ENCODE peak calls at places on chromosome 14, in four cellular contexts. One of them, this sample, is unnamed. For H3K4me1, the result is how much of the 10 kb centered on the place peaks cover.

GRCh38 chr14:95895720-95896119 is 19.1 kb downstream of the TUNAR start:
- DNase-seq in A549: peak
- DNase-seq in cardiac muscle cell: no peak
- DNase-seq in thyroid gland: peak
- DNase-seq in this sample: peak

GRCh38 chr14:33194551-33194950 is 255.9 kb downstream of the NPAS3 start:
- DNase-seq in A549: no peak
- DNase-seq in cardiac muscle cell: no peak
- DNase-seq in thyroid gland: no peak
- DNase-seq in this sample: no peak

GRCh38 chr14:58535084-58535483 is 102.7 kb upstream of the DACT1 start:
- DNase-seq in A549: no peak
- DNase-seq in cardiac muscle cell: peak
- DNase-seq in thyroid gland: no peak
- DNase-seq in this sample: no peak

GRCh38 chr14:71933026-71933587 is 878 bp downstream of the RGS6 start:
- DNase-seq in A549: no peak
- DNase-seq in cardiac muscle cell: peak
- DNase-seq in thyroid gland: peak
- DNase-seq in this sample: peak

GRCh38 chr14:37901978-37902377 is 305.7 kb upstream of the SSTR1 start:
- DNase-seq in A549: no peak
- DNase-seq in cardiac muscle cell: no peak
- DNase-seq in thyroid gland: no peak
- DNase-seq in this sample: peak

GRCh38 chr14:105908006-105908405 is 381.6 kb downstream of the TMEM121 start:
- DNase-seq in A549: no peak
- DNase-seq in cardiac muscle cell: no peak
- DNase-seq in thyroid gland: no peak
- DNase-seq in this sample: no peak

GRCh38 chr14:54207075-54207474 is 189.7 kb upstream of the CDKN3 start:
- DNase-seq in A549: no peak
- DNase-seq in cardiac muscle cell: peak
- DNase-seq in thyroid gland: no peak
- DNase-seq in this sample: no peak

GRCh38 chr14:50837271-50837670 is 6.3 kb upstream of the NIN start:
- DNase-seq in A549: no peak
- DNase-seq in cardiac muscle cell: no peak
- DNase-seq in thyroid gland: no peak
- DNase-seq in this sample: no peak

GRCh38 chr14:21070610-21071224 is 613 bp downstream of the ARHGEF40 start:
- DNase-seq in A549: peak
- DNase-seq in cardiac muscle cell: peak
- DNase-seq in thyroid gland: peak
- DNase-seq in this sample: peak

GRCh38 chr14:83842536-83842935 is 1687.4 kb upstream of the FLRT2 start:
- DNase-seq in A549: no peak
- DNase-seq in cardiac muscle cell: no peak
- DNase-seq in thyroid gland: no peak
- DNase-seq in this sample: no peak

GRCh38 chr14:35877276-35877675 is 51.1 kb downstream of the BRMS1L start:
- DNase-seq in A549: peak
- DNase-seq in cardiac muscle cell: peak
- DNase-seq in thyroid gland: no peak
- DNase-seq in this sample: no peak

GRCh38 chr14:59309291-59309900 is 120.9 kb downstream of the DAAM1 start:
- DNase-seq in A549: no peak
- DNase-seq in cardiac muscle cell: peak
- DNase-seq in thyroid gland: no peak
- DNase-seq in this sample: no peak

GRCh38 chr14:36773136-36773540 is 111.5 kb downstream of the PAX9 start:
- DNase-seq in A549: peak
- DNase-seq in cardiac muscle cell: no peak
- DNase-seq in thyroid gland: no peak
- DNase-seq in this sample: peak

GRCh38 chr14:101719045-101719645 is 42.4 kb upstream of the PPP2R5C start:
- DNase-seq in A549: no peak
- DNase-seq in cardiac muscle cell: no peak
- DNase-seq in thyroid gland: no peak
- DNase-seq in this sample: peak

GRCh38 chr14:98867726-98868125 is 404.3 kb downstream of the BCL11B start:
- DNase-seq in A549: no peak
- DNase-seq in cardiac muscle cell: no peak
- DNase-seq in thyroid gland: no peak
- DNase-seq in this sample: no peak

GRCh38 chr14:95041477-95042020 is 115.8 kb downstream of the DICER1 start:
- DNase-seq in A549: no peak
- DNase-seq in cardiac muscle cell: no peak
- DNase-seq in thyroid gland: no peak
- DNase-seq in this sample: peak

GRCh38 chr14:100894416-100894815 is 9.1 kb downstream of the RTL1 start:
- DNase-seq in A549: no peak
- DNase-seq in cardiac muscle cell: no peak
- DNase-seq in thyroid gland: no peak
- DNase-seq in this sample: no peak

GRCh38 chr14:91899213-91899612 is 31.9 kb upstream of the TC2N start:
- DNase-seq in A549: no peak
- DNase-seq in cardiac muscle cell: no peak
- DNase-seq in thyroid gland: no peak
- DNase-seq in this sample: no peak

DNA sequence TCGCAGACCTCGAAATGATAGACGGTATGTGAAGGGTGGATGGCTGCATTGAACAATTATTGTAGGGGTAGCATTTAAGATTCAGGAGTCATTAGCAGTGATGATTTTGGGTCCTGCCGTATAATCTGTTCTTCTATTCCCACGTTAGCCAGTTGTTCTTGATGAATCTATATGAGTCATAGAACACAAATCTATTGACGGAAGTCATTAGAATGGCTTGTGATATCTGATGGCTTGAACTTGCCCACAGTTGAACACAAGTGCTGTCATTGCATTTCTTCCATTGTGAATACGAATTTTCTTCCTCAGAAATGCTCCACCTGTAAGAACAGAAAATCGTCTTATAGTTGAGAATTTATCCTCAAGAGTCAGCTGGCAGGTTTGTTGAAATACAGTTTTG is 1.9 kb downstream of the SRSF5 start:
- DNase-seq in A549: no peak
- DNase-seq in cardiac muscle cell: no peak
- DNase-seq in thyroid gland: no peak
- DNase-seq in this sample: no peak
- H3K4me1 ChIP-seq in A549: under half
- H3K4me1 ChIP-seq in cardiac muscle cell: under half
- H3K4me1 ChIP-seq in thyroid gland: under half
- H3K4me1 ChIP-seq in this sample: under half

GRCh38 chr14:30559638-30560071 is 697 bp downstream of the G2E3 start:
- DNase-seq in A549: no peak
- DNase-seq in cardiac muscle cell: peak
- DNase-seq in thyroid gland: no peak
- DNase-seq in this sample: peak
- H3K27ac ChIP-seq in A549: peak
- H3K27ac ChIP-seq in cardiac muscle cell: peak
- H3K27ac ChIP-seq in thyroid gland: no peak
- H3K27ac ChIP-seq in this sample: peak

GRCh38 chr14:34496679-34497513 is 34.9 kb upstream of the SPTSSA start:
- DNase-seq in A549: peak
- DNase-seq in cardiac muscle cell: peak
- DNase-seq in thyroid gland: peak
- DNase-seq in this sample: peak
- TF ChIP-seq CTCF in A549: peak
- TF ChIP-seq CTCF in cardiac muscle cell: peak
- TF ChIP-seq CTCF in thyroid gland: no peak
- TF ChIP-seq CTCF in this sample: peak

DNA sequence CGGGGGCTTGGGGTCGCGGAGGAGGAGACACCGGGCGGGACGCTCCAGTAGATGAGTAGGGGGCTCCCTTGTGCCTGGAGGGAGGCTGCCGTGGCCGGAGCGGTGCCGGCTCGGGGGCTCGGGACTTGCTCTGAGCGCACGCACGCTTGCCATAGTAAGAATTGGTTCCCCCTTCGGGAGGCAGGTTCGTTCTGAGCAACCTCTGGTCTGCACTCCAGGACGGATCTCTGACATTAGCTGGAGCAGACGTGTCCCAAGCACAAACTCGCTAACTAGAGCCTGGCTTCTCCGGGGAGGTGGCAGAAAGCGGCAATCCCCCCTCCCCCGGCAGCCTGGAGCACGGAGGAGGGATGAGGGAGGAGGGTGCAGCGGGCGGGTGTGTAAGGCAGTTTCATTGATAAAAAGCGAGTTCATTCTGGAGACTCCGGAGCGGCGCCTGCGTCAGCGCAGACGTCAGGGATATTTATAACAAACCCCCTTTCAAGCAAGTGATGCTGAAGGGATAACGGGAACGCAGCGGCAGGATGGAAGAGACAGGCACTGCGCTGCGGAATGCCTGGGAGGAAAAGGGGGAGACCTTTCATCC is 618 bp downstream of the FOS start:
- DNase-seq in A549: no peak
- DNase-seq in cardiac muscle cell: peak
- DNase-seq in thyroid gland: peak
- DNase-seq in this sample: no peak
- H3K4me1 ChIP-seq in A549: under half
- H3K4me1 ChIP-seq in cardiac muscle cell: under half
- H3K4me1 ChIP-seq in thyroid gland: under half
- H3K4me1 ChIP-seq in this sample: under half

GRCh38 chr14:34781242-34781641 is 66.8 kb upstream of the CFL2 start:
- DNase-seq in A549: no peak
- DNase-seq in cardiac muscle cell: peak
- DNase-seq in thyroid gland: no peak
- DNase-seq in this sample: no peak

GRCh38 chr14:34780646-34781045 is 66.3 kb upstream of the CFL2 start:
- DNase-seq in A549: no peak
- DNase-seq in cardiac muscle cell: no peak
- DNase-seq in thyroid gland: no peak
- DNase-seq in this sample: no peak

GRCh38 chr14:34782031-34782430 is 67.6 kb upstream of the CFL2 start:
- DNase-seq in A549: no peak
- DNase-seq in cardiac muscle cell: peak
- DNase-seq in thyroid gland: no peak
- DNase-seq in this sample: no peak

DNA sequence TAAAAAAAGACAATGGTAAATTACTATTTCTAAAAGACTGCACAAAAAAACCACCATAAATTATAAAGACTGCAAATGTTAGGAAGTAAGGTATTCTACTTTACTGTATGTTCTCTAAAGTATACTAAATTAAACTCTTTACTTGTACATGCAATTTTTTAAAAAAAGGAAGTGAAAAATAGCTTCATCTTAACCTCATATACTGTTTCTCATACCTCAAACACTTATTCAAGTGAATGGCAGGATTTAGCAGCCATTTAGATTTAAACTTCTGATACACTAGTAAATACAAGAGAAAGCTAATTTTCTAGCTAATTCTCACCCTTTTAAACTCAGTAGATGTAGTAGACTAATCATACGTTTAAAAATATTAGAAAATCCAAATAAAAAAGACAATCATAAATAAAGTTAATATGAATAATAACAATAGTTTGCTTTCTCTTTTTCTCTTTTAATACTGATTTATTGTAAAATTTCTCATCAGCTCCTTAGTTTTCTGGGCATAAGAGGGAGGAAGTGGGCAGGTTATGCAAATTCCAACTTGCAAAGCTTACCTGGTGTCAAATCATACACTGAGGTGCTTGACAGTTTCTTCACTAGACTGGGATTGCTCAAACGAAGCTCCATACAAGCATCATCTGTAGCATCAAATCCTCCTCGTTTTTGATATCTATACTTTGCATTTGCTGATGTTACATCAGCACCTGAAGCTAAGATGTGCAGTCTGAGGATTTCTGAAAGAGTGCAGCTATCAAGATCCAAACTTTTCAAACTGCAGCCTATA is 71.0 kb upstream of the CFL2 start:
- DNase-seq in A549: no peak
- DNase-seq in cardiac muscle cell: no peak
- DNase-seq in thyroid gland: no peak
- DNase-seq in this sample: no peak
- H3K27ac ChIP-seq in A549: no peak
- H3K27ac ChIP-seq in cardiac muscle cell: no peak
- H3K27ac ChIP-seq in thyroid gland: no peak
- H3K27ac ChIP-seq in this sample: no peak

DNA sequence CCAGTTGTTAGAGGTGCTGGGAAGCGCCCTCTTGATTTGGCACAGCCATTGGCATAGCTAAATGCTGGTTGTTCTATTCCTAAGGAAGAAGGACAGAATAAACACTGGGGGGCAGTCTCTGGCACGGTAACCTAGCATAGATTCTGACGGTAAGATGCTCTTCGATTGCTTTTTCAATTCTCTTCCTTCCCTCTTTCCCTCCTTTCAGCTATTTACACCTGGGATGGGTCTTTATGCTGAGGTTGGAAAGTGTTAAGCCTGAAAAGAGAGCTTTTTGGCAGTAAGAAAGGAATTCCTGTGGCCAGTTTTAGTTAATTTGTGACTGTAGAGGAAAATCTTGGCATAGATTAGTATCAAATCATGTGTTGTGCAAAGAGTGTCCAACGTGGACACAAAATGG is 162.8 kb downstream of the SNAPC1 start:
- DNase-seq in A549: no peak
- DNase-seq in cardiac muscle cell: peak
- DNase-seq in thyroid gland: peak
- DNase-seq in this sample: peak
- TF ChIP-seq CTCF in A549: peak
- TF ChIP-seq CTCF in cardiac muscle cell: no peak
- TF ChIP-seq CTCF in thyroid gland: peak
- TF ChIP-seq CTCF in this sample: peak

GRCh38 chr14:93960108-93960475 is 16.3 kb downstream of the ASB2 start:
- DNase-seq in A549: no peak
- DNase-seq in cardiac muscle cell: no peak
- DNase-seq in thyroid gland: no peak
- DNase-seq in this sample: no peak
- H3K4me1 ChIP-seq in A549: under half
- H3K4me1 ChIP-seq in cardiac muscle cell: under half
- H3K4me1 ChIP-seq in thyroid gland: under half
- H3K4me1 ChIP-seq in this sample: under half

GRCh38 chr14:69525896-69526295 is 41.4 kb downstream of the PLEKHD1 start:
- DNase-seq in A549: no peak
- DNase-seq in cardiac muscle cell: no peak
- DNase-seq in thyroid gland: no peak
- DNase-seq in this sample: no peak

GRCh38 chr14:69519701-69520100 is 35.2 kb downstream of the PLEKHD1 start:
- DNase-seq in A549: no peak
- DNase-seq in cardiac muscle cell: no peak
- DNase-seq in thyroid gland: peak
- DNase-seq in this sample: no peak

GRCh38 chr14:69518341-69519101 is 34.0 kb downstream of the PLEKHD1 start:
- DNase-seq in A549: no peak
- DNase-seq in cardiac muscle cell: no peak
- DNase-seq in thyroid gland: peak
- DNase-seq in this sample: no peak

GRCh38 chr14:69519253-69519661 is 34.7 kb downstream of the PLEKHD1 start:
- DNase-seq in A549: no peak
- DNase-seq in cardiac muscle cell: no peak
- DNase-seq in thyroid gland: peak
- DNase-seq in this sample: no peak

GRCh38 chr14:69522026-69522425 is 37.5 kb downstream of the PLEKHD1 start:
- DNase-seq in A549: no peak
- DNase-seq in cardiac muscle cell: no peak
- DNase-seq in thyroid gland: no peak
- DNase-seq in this sample: no peak
- H3K27ac ChIP-seq in A549: no peak
- H3K27ac ChIP-seq in cardiac muscle cell: no peak
- H3K27ac ChIP-seq in thyroid gland: no peak
- H3K27ac ChIP-seq in this sample: no peak